ENCODE peak calls at places on chromosomes 3 and 15, in five cellular contexts. E, M, R, P and D are unnamed samples.
A peak's percentile ranks its signal among the peaks of the same experiment; 100 is the strongest.

GRCh38 chr3:46468758-46469600 is 4.3 kb upstream of the LTF start:
- DNase-seq in R (no peak), M (no peak), E (no peak), P (no peak), D (no peak)

GRCh38 chr15:75430259-75430658 is 21.2 kb downstream of the SIN3A start:
- DNase-seq in M (no peak), R (no peak), P (no peak), E (no peak), D (no peak)

GRCh38 chr3:123002749-123003497 is 24.6 kb downstream of the SEMA5B start:
- DNase-seq in R (no peak), M (no peak), P (no peak), E (no peak), D (no peak)

GRCh38 chr3:105862217-105862616 is 6.6 kb downstream of the CBLB start:
- DNase-seq in M (no peak), E (no peak), P (no peak), R (no peak), D (no peak)

GRCh38 chr15:89630260-89630659 is 25.0 kb downstream of the KIF7 start:
- DNase-seq in R (no peak), P (no peak), E (no peak), M (no peak), D (no peak)

GRCh38 chr3:99579246-99579645 is 59.1 kb upstream of the COL8A1 start:
- DNase-seq in M (no peak), R (peak; percentile 64), E (peak; percentile 47), P (no peak), D (no peak)

GRCh38 chr3:98691897-98692296 is 71.2 kb upstream of the ST3GAL6 start:
- DNase-seq in M (no peak), P (no peak), R (no peak), E (no peak), D (no peak)

GRCh38 chr3:49775538-49775937 is 10.8 kb downstream of the IP6K1 start:
- DNase-seq in R (no peak), P (no peak), E (no peak), M (no peak), D (no peak)

GRCh38 chr3:71780430-71780829 is 4.5 kb downstream of the PROK2 start:
- DNase-seq in P (peak; percentile 77), E (no peak), R (no peak), M (no peak), D (no peak)